ENCODE peak calls at places on chromosome 13, in four cellular contexts. One of them, this sample, is unnamed.

GRCh38 chr13:108326318-108326717 is 56.8 kb downstream of the TNFSF13B start:
- DNase-seq in foreskin fibroblast: no peak
- DNase-seq in GM13977: peak; percentile 11
- DNase-seq in activated T-cell treated with anti-CD3 and anti-CD28 coated beads for 1 hour: no peak
- DNase-seq in this sample: no peak

GRCh38 chr13:95779522-95779921 is 102.6 kb downstream of the DNAJC3 start:
- DNase-seq in foreskin fibroblast: no peak
- DNase-seq in GM13977: no peak
- DNase-seq in activated T-cell treated with anti-CD3 and anti-CD28 coated beads for 1 hour: no peak
- DNase-seq in this sample: no peak

GRCh38 chr13:20475927-20476691 is 49.5 kb downstream of the CRYL1 start:
- DNase-seq in foreskin fibroblast: no peak
- DNase-seq in GM13977: peak; percentile 77
- DNase-seq in activated T-cell treated with anti-CD3 and anti-CD28 coated beads for 1 hour: peak; percentile 46
- DNase-seq in this sample: peak; percentile 49

GRCh38 chr13:86792153-86792651 is 879.0 kb upstream of the SLITRK5 start:
- DNase-seq in foreskin fibroblast: no peak
- DNase-seq in GM13977: no peak
- DNase-seq in activated T-cell treated with anti-CD3 and anti-CD28 coated beads for 1 hour: no peak
- DNase-seq in this sample: no peak

GRCh38 chr13:20825476-20825875 is 51.7 kb upstream of the EEF1AKMT1 start:
- DNase-seq in foreskin fibroblast: no peak
- DNase-seq in GM13977: no peak
- DNase-seq in activated T-cell treated with anti-CD3 and anti-CD28 coated beads for 1 hour: no peak
- DNase-seq in this sample: no peak

GRCh38 chr13:39493966-39494365 is 109.0 kb downstream of the LHFPL6 start:
- DNase-seq in foreskin fibroblast: no peak
- DNase-seq in GM13977: no peak
- DNase-seq in activated T-cell treated with anti-CD3 and anti-CD28 coated beads for 1 hour: no peak
- DNase-seq in this sample: no peak

GRCh38 chr13:43804461-43805070 is 17.8 kb upstream of the ENOX1 start:
- DNase-seq in foreskin fibroblast: peak; percentile 66
- DNase-seq in GM13977: peak; percentile 45
- DNase-seq in activated T-cell treated with anti-CD3 and anti-CD28 coated beads for 1 hour: no peak
- DNase-seq in this sample: peak; percentile 64

GRCh38 chr13:30792257-30793000 is 57.1 kb downstream of the ALOX5AP start:
- DNase-seq in foreskin fibroblast: peak; percentile 97
- DNase-seq in GM13977: no peak
- DNase-seq in activated T-cell treated with anti-CD3 and anti-CD28 coated beads for 1 hour: no peak
- DNase-seq in this sample: no peak

GRCh38 chr13:36193151-36193855 is 21.1 kb downstream of the SOHLH2 start:
- DNase-seq in foreskin fibroblast: no peak
- DNase-seq in GM13977: no peak
- DNase-seq in activated T-cell treated with anti-CD3 and anti-CD28 coated beads for 1 hour: no peak
- DNase-seq in this sample: no peak

GRCh38 chr13:28636078-28636477 is 22.9 kb upstream of the POMP start:
- DNase-seq in foreskin fibroblast: peak; percentile 66
- DNase-seq in GM13977: no peak
- DNase-seq in activated T-cell treated with anti-CD3 and anti-CD28 coated beads for 1 hour: no peak
- DNase-seq in this sample: no peak

GRCh38 chr13:52786747-52787146 is 47.1 kb upstream of the CNMD start:
- DNase-seq in foreskin fibroblast: no peak
- DNase-seq in GM13977: no peak
- DNase-seq in activated T-cell treated with anti-CD3 and anti-CD28 coated beads for 1 hour: no peak
- DNase-seq in this sample: no peak

GRCh38 chr13:27500806-27501534 is 50.6 kb upstream of the MTIF3 start:
- DNase-seq in foreskin fibroblast: no peak
- DNase-seq in GM13977: no peak
- DNase-seq in activated T-cell treated with anti-CD3 and anti-CD28 coated beads for 1 hour: no peak
- DNase-seq in this sample: no peak

GRCh38 chr13:44004881-44005280 is 125.2 kb downstream of the LACC1 start:
- DNase-seq in foreskin fibroblast: peak; percentile 34
- DNase-seq in GM13977: no peak
- DNase-seq in activated T-cell treated with anti-CD3 and anti-CD28 coated beads for 1 hour: no peak
- DNase-seq in this sample: no peak

GRCh38 chr13:44174769-44175425 is 198.7 kb upstream of the SERP2 start:
- DNase-seq in foreskin fibroblast: no peak
- DNase-seq in GM13977: no peak
- DNase-seq in activated T-cell treated with anti-CD3 and anti-CD28 coated beads for 1 hour: no peak
- DNase-seq in this sample: no peak

GRCh38 chr13:44662515-44662914 is 86.4 kb upstream of the TSC22D1 start:
- DNase-seq in foreskin fibroblast: no peak
- DNase-seq in GM13977: no peak
- DNase-seq in activated T-cell treated with anti-CD3 and anti-CD28 coated beads for 1 hour: no peak
- DNase-seq in this sample: no peak

GRCh38 chr13:50636007-50636704 is 207.3 kb downstream of the DLEU7 start:
- DNase-seq in foreskin fibroblast: no peak
- DNase-seq in GM13977: peak; percentile 49
- DNase-seq in activated T-cell treated with anti-CD3 and anti-CD28 coated beads for 1 hour: no peak
- DNase-seq in this sample: no peak

GRCh38 chr13:30752991-30753616 is 17.8 kb downstream of the ALOX5AP start:
- DNase-seq in foreskin fibroblast: no peak
- DNase-seq in GM13977: no peak
- DNase-seq in activated T-cell treated with anti-CD3 and anti-CD28 coated beads for 1 hour: no peak
- DNase-seq in this sample: no peak

This sample was measured in KG1.